ENCODE peak calls at places on chromosomes 11 and 22, in ten cellular contexts. O is fibroblast of lung; I is activated CD8-positive, alpha-beta memory T cell treated with anti-CD3 and anti-CD28 coated beads, Interleukin-2, amount 10 ng/mL, durations not matched to agents 7 days and 5 days; A is T-cell; S is MM.1S; M is stimulated activated CD4-positive, alpha-beta T cell treated with anti-CD3 and anti-CD28 coated beads, Interleukin-2, amount 100 ng/mL, for 48 hours; P is AG04450; U is PC-3; T is IMR-90; R is Caco-2. D is an unnamed sample.

GRCh38 chr22:19848298-19849224 is 6.1 kb downstream of the GNB1L start:
- DNase-seq in O (no peak), I (no peak), A (no peak), S (peak; percentile 82), M (no peak), P (no peak), U (peak; percentile 83), T (no peak), R (no peak), D (no peak)

GRCh38 chr22:47111626-47112373 is 349.4 kb downstream of the TBC1D22A start:
- DNase-seq in O (peak; percentile 21), I (no peak), A (no peak), S (no peak), M (no peak), P (no peak), U (no peak), T (no peak), R (no peak), D (no peak)

GRCh38 chr11:61567286-61568061 is 13.4 kb downstream of the SYT7 start:
- DNase-seq in O (peak; percentile 89), I (peak; percentile 84), A (peak; percentile 58), S (peak; percentile 82), M (peak; percentile 79), P (peak; percentile 21), U (peak; percentile 81), T (peak; percentile 73), R (peak; percentile 90), D (peak; percentile 66)

GRCh38 chr11:132177106-132177505 is 806.7 kb downstream of the NTM start:
- DNase-seq in O (peak; percentile 72), I (no peak), A (no peak), S (peak; percentile 51), M (no peak), P (peak; percentile 27), U (peak; percentile 61), T (peak; percentile 70), R (peak; percentile 43), D (no peak)

GRCh38 chr11:10134975-10135481 is 159.0 kb downstream of the SBF2 start:
- DNase-seq in O (no peak), I (no peak), A (no peak), S (no peak), M (no peak), P (no peak), U (no peak), T (no peak), R (no peak), D (no peak)

GRCh38 chr11:19524171-19524671 is 188.4 kb upstream of the NAV2 start:
- DNase-seq in O (peak; percentile 28), I (no peak), A (no peak), S (no peak), M (no peak), P (no peak), U (no peak), T (peak; percentile 8), R (peak; percentile 46), D (no peak)

GRCh38 chr11:42205518-42205917 is 746.1 kb upstream of the LRRC4C start:
- DNase-seq in O (no peak), I (no peak), A (no peak), S (no peak), M (no peak), P (no peak), U (peak; percentile 51), T (no peak), R (peak; percentile 10), D (no peak)

GRCh38 chr11:3056296-3057068 is 741 bp downstream of the CARS1 start:
- DNase-seq in O (no peak), I (peak; percentile 50), A (no peak), S (no peak), M (no peak), P (no peak), U (peak; percentile 14), T (no peak), R (peak; percentile 19), D (no peak)

GRCh38 chr11:15969701-15970329 is 386.5 kb downstream of the SOX6 start:
- DNase-seq in O (peak; percentile 95), I (no peak), A (no peak), S (no peak), M (no peak), P (peak; percentile 65), U (no peak), T (peak; percentile 91), R (no peak), D (no peak)

GRCh38 chr22:17266261-17266971 is 47.2 kb upstream of the ADA2 start:
- DNase-seq in O (no peak), I (peak; percentile 49), A (no peak), S (no peak), M (no peak), P (no peak), U (no peak), T (no peak), R (peak; percentile 76), D (no peak)